ENCODE peak calls at places on chromosome X, in four cellular contexts. Y is HCT116, H is OCI-LY7, F is bronchial epithelial cell. N is an unnamed sample.

GRCh38 chrX:49019599-49020249 is 17.7 kb upstream of the GRIPAP1 start:
- DNase-seq in Y (no peak), H (no peak), F (no peak), N (no peak)

GRCh38 chrX:136708348-136708747 is 60.4 kb downstream of the CD40LG start:
- DNase-seq in Y (no peak), H (peak), F (peak), N (no peak)

GRCh38 chrX:48683411-48683982 is at the start of gene WAS:
- DNase-seq in Y (no peak), H (peak), F (no peak), N (no peak)

GRCh38 chrX:37679230-37679629 is 6.4 kb upstream of the XK start:
- DNase-seq in Y (no peak), H (no peak), F (no peak), N (no peak)

GRCh38 chrX:13652256-13653021 is 502 bp upstream of the TCEANC start:
- DNase-seq in Y (peak), H (no peak), F (peak), N (no peak)

GRCh38 chrX:151703487-151703886 is 8.2 kb downstream of the PRRG3 start:
- DNase-seq in Y (no peak), H (no peak), F (no peak), N (no peak)

GRCh38 chrX:132480581-132481203 is 8.1 kb downstream of the MBNL3 start:
- DNase-seq in Y (no peak), H (peak), F (peak), N (no peak)

GRCh38 chrX:49627030-49627777 is 28.4 kb downstream of the GAGE1 start:
- DNase-seq in Y (peak), H (no peak), F (no peak), N (no peak)

GRCh38 chrX:10052906-10053625 is 85.9 kb downstream of the CLDN34 start:
- DNase-seq in Y (no peak), H (no peak), F (no peak), N (no peak)

GRCh38 chrX:136227948-136228584 is 23.1 kb downstream of the MAP7D3 start:
- DNase-seq in Y (no peak), H (no peak), F (peak), N (no peak)

GRCh38 chrX:12060489-12061260 is 77.6 kb upstream of the FRMPD4 start:
- DNase-seq in Y (no peak), H (no peak), F (peak), N (no peak)

GRCh38 chrX:36867143-36867542 is 141.0 kb upstream of the FAM47C start:
- DNase-seq in Y (no peak), H (peak), F (peak), N (no peak)

GRCh38 chrX:134868766-134869495 is 121.9 kb upstream of the SMIM10 start:
- DNase-seq in Y (no peak), H (no peak), F (peak), N (peak)

GRCh38 chrX:53001958-53002357 is 43.6 kb upstream of the FAM156A start:
- DNase-seq in Y (no peak), H (no peak), F (no peak), N (no peak)

GRCh38 chrX:72269671-72270251 is 7.3 kb downstream of the RPS4X start:
- DNase-seq in Y (no peak), H (no peak), F (peak), N (no peak)

GRCh38 chrX:72576161-72576896 is 3.7 kb upstream of the HDAC8 start:
- DNase-seq in Y (no peak), H (no peak), F (peak), N (no peak)

GRCh38 chrX:40117715-40118285 is 20.0 kb upstream of the BCOR start:
- DNase-seq in Y (no peak), H (no peak), F (no peak), N (no peak)

GRCh38 chrX:43973249-43973672 is at the start of gene NDP:
- DNase-seq in Y (no peak), H (no peak), F (no peak), N (no peak)

GRCh38 chrX:6226646-6227444 is 1.8 kb downstream of the NLGN4X start:
- DNase-seq in Y (no peak), H (no peak), F (no peak), N (no peak)

GRCh38 chrX:6226053-6226645 is 2.5 kb downstream of the NLGN4X start:
- DNase-seq in Y (no peak), H (no peak), F (no peak), N (no peak)

GRCh38 chrX:6227445-6227820 is 1.2 kb downstream of the NLGN4X start:
- DNase-seq in Y (no peak), H (no peak), F (no peak), N (no peak)

GRCh38 chrX:6223516-6223915 is 5.2 kb downstream of the NLGN4X start:
- DNase-seq in Y (no peak), H (no peak), F (no peak), N (no peak)

DNA sequence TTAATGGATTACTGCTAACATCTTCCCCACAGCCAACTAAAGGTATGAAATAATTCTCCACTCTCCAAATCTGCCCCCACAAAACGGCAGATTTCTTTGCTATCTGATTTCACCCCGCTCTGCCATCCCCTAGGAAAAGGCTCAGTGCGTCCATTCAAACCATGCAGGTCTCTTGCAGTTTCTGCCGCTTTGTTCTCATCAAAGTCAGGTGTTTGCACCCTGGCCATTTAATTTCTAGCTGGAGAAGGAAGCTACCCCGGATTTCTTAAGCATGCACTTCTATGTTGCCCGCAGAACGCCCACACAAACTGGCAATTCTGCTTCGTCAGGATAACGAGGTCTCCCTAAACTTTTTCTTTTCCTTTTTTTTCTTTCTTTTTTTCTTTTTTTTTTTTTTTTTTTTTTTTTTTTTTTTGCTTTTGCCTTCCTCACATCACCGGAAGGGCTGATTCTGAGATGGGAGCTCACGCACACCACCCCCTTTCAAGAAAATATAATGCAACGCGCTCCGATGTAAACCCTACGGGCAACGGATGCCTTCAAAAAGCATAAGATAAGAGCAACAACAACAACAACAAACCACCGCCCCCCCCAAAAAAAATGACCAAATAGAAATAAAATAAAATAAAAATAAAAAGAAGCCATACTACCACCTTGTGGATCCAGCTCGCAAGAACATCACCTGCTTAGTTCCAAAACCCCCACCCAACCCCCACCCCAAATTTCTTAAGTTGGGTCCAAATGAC is 3.2 kb downstream of the NLGN4X start:
- DNase-seq in Y (no peak), H (no peak), F (no peak), N (no peak)
- TF ChIP-seq CTCF in Y (no peak), H (no peak), F (no peak), N (peak)

GRCh38 chrX:8749697-8750096 is 17.8 kb upstream of the ANOS1 start:
- DNase-seq in Y (no peak), H (no peak), F (no peak), N (no peak)

GRCh38 chrX:8743126-8743732 is 11.3 kb upstream of the ANOS1 start:
- DNase-seq in Y (no peak), H (peak), F (no peak), N (no peak)

GRCh38 chrX:8748855-8749254 is 16.9 kb upstream of the ANOS1 start:
- DNase-seq in Y (no peak), H (peak), F (peak), N (no peak)
- TF ChIP-seq CTCF in Y (peak), H (peak), F (peak), N (peak)

GRCh38 chrX:80282535-80282934 is 137.7 kb upstream of the TENT5D start:
- DNase-seq in Y (no peak), H (no peak), F (no peak), N (no peak)
- TF ChIP-seq CTCF in Y (no peak), H (peak), F (no peak), N (peak)

DNA sequence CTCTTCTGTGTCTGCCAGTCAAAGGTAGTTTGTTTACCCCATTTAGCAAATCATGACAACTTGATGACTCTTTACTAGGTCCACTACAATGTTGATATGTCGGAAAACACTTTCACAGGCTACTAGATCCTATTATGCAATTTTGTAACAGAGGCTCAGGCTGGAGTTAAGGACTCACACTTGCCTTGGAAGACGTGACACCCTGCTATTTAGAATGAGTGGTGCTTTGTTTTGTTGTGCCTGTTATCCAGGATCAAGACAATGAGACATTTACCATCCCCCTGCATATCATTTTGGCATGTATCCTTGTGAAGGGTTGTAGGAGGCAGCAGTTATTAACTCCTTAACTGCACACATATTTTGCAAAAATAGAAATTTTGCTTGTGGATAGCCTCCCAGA is 263.7 kb downstream of the IL1RAPL1 start:
- DNase-seq in Y (no peak), H (no peak), F (no peak), N (no peak)
- TF ChIP-seq CTCF in Y (no peak), H (no peak), F (no peak), N (no peak)

GRCh38 chrX:56233682-56234081 is 1.5 kb downstream of the KLF8 start:
- DNase-seq in Y (peak), H (no peak), F (peak), N (no peak)
- TF ChIP-seq CTCF in Y (no peak), H (no peak), F (no peak), N (no peak)

DNA sequence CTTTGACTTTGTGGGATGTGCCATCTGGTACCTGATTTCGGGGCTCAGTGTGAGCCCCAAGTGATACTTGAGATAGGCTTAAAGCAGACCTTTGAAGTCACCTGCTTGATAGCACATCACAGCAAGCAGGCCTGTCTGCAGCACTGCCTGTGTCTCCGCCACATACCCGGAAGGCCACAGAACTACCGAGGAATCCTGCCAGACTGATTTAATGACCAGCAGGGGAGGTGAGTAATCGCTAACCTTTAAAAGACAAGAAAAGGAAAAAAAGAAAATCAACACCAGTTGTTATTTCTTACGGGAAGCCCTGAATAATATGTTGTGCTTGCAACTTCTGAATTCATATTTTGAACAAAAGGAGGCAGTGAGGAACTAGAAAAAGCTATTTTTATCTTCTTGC is 6.8 kb downstream of the PTCHD1 start:
- DNase-seq in Y (no peak), H (no peak), F (no peak), N (no peak)
- TF ChIP-seq CTCF in Y (no peak), H (no peak), F (no peak), N (no peak)

GRCh38 chrX:22424919-22425318 is 152.2 kb downstream of the CBLL2 start:
- DNase-seq in Y (no peak), H (no peak), F (peak), N (no peak)
- TF ChIP-seq CTCF in Y (no peak), H (no peak), F (no peak), N (no peak)